ENCODE peak calls at places on chromosomes 3 and 15, in nine cellular contexts. One of them, this sample, is unnamed.

GRCh38 chr3:153373571-153373970 is 211.5 kb downstream of the RAP2B start:
- DNase-seq in brain microvascular endothelial cell: no peak
- DNase-seq in uterus: no peak
- DNase-seq in HL-60: peak; percentile 50
- DNase-seq in heart right ventricle: no peak
- DNase-seq in heart left ventricle: peak; percentile 9
- DNase-seq in psoas muscle: no peak
- DNase-seq in adrenal gland: no peak
- DNase-seq in lung: no peak
- DNase-seq in this sample: no peak

GRCh38 chr3:103446958-103447357 is 1012.1 kb downstream of the ZPLD1 start:
- DNase-seq in brain microvascular endothelial cell: no peak
- DNase-seq in uterus: no peak
- DNase-seq in HL-60: no peak
- DNase-seq in heart right ventricle: no peak
- DNase-seq in heart left ventricle: no peak
- DNase-seq in psoas muscle: no peak
- DNase-seq in adrenal gland: no peak
- DNase-seq in lung: no peak
- DNase-seq in this sample: no peak

GRCh38 chr3:36959821-36960220 is 15.0 kb upstream of the TRANK1 start:
- DNase-seq in brain microvascular endothelial cell: no peak
- DNase-seq in uterus: no peak
- DNase-seq in HL-60: no peak
- DNase-seq in heart right ventricle: no peak
- DNase-seq in heart left ventricle: no peak
- DNase-seq in psoas muscle: no peak
- DNase-seq in adrenal gland: no peak
- DNase-seq in lung: no peak
- DNase-seq in this sample: no peak

GRCh38 chr15:48090666-48091065 is 30.1 kb upstream of the SLC24A5 start:
- DNase-seq in brain microvascular endothelial cell: no peak
- DNase-seq in uterus: no peak
- DNase-seq in HL-60: no peak
- DNase-seq in heart right ventricle: no peak
- DNase-seq in heart left ventricle: no peak
- DNase-seq in psoas muscle: no peak
- DNase-seq in adrenal gland: no peak
- DNase-seq in lung: no peak
- DNase-seq in this sample: no peak

GRCh38 chr3:155179966-155180757 is 100.0 kb downstream of the MME start:
- DNase-seq in brain microvascular endothelial cell: no peak
- DNase-seq in uterus: no peak
- DNase-seq in HL-60: no peak
- DNase-seq in heart right ventricle: no peak
- DNase-seq in heart left ventricle: no peak
- DNase-seq in psoas muscle: no peak
- DNase-seq in adrenal gland: no peak
- DNase-seq in lung: no peak
- DNase-seq in this sample: no peak

GRCh38 chr3:126119008-126119675 is 35.2 kb upstream of the SLC41A3 start:
- DNase-seq in brain microvascular endothelial cell: no peak
- DNase-seq in uterus: peak; percentile 8
- DNase-seq in HL-60: no peak
- DNase-seq in heart right ventricle: no peak
- DNase-seq in heart left ventricle: no peak
- DNase-seq in psoas muscle: no peak
- DNase-seq in adrenal gland: no peak
- DNase-seq in lung: no peak
- DNase-seq in this sample: no peak

GRCh38 chr15:58441376-58442070 is 9.7 kb downstream of the LIPC start:
- DNase-seq in brain microvascular endothelial cell: peak; percentile 50
- DNase-seq in uterus: no peak
- DNase-seq in HL-60: no peak
- DNase-seq in heart right ventricle: no peak
- DNase-seq in heart left ventricle: no peak
- DNase-seq in psoas muscle: no peak
- DNase-seq in adrenal gland: no peak
- DNase-seq in lung: no peak
- DNase-seq in this sample: no peak

GRCh38 chr15:22930782-22931484 is 49.2 kb downstream of the CYFIP1 start:
- DNase-seq in brain microvascular endothelial cell: no peak
- DNase-seq in uterus: no peak
- DNase-seq in HL-60: no peak
- DNase-seq in heart right ventricle: peak; percentile 50
- DNase-seq in heart left ventricle: peak; percentile 54
- DNase-seq in psoas muscle: peak; percentile 38
- DNase-seq in adrenal gland: peak; percentile 74
- DNase-seq in lung: no peak
- DNase-seq in this sample: peak; percentile 47

GRCh38 chr15:60704717-60705116 is 225.8 kb upstream of the ICE2 start:
- DNase-seq in brain microvascular endothelial cell: no peak
- DNase-seq in uterus: no peak
- DNase-seq in HL-60: no peak
- DNase-seq in heart right ventricle: no peak
- DNase-seq in heart left ventricle: no peak
- DNase-seq in psoas muscle: no peak
- DNase-seq in adrenal gland: no peak
- DNase-seq in lung: no peak
- DNase-seq in this sample: no peak

GRCh38 chr3:18207232-18207631 is 217.9 kb downstream of the SATB1 start:
- DNase-seq in brain microvascular endothelial cell: no peak
- DNase-seq in uterus: no peak
- DNase-seq in HL-60: no peak
- DNase-seq in heart right ventricle: no peak
- DNase-seq in heart left ventricle: no peak
- DNase-seq in psoas muscle: no peak
- DNase-seq in adrenal gland: no peak
- DNase-seq in lung: no peak
- DNase-seq in this sample: no peak

DNA sequence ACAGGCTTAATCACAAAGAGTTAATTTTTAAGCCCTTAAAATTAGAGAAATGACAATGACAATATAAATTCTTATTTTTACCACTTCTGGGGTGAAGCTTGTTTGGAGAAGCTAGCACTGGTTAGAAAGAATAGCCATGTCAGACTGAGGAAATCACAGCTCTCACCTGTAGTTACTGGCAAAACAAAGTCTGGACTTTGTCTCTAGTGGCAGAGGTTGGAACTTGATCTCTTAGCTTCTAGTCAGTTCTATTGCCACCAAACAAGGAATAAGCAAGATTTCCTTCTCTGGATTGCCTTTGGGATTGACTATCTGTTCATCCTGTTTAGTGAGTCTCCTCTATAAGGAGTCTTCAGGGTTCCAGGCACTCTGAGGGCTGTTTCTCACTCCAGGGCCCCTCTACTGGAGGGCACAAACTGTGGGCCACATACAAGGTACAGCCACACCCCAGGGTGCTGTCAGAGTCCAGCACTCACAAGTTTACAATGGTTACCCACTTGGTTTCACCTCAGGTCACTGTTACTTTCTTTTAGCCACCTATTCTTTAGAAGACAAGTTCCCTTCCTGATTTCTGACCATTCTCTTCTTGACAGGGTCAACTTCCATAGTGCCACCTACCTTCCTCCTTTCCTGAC is 426.6 kb upstream of the THBS1 start:
- DNase-seq in brain microvascular endothelial cell: no peak
- DNase-seq in uterus: no peak
- DNase-seq in HL-60: no peak
- DNase-seq in heart right ventricle: no peak
- DNase-seq in heart left ventricle: no peak
- DNase-seq in psoas muscle: no peak
- DNase-seq in adrenal gland: no peak
- DNase-seq in lung: no peak
- DNase-seq in this sample: no peak
- TF ChIP-seq CTCF in brain microvascular endothelial cell: peak; percentile 29
- TF ChIP-seq CTCF in uterus: no peak
- TF ChIP-seq CTCF in HL-60: no peak
- TF ChIP-seq CTCF in heart right ventricle: no peak
- TF ChIP-seq CTCF in heart left ventricle: peak; percentile 11
- TF ChIP-seq CTCF in psoas muscle: no peak
- TF ChIP-seq CTCF in adrenal gland: no peak
- TF ChIP-seq CTCF in lung: no peak
- TF ChIP-seq CTCF in this sample: no peak

DNA sequence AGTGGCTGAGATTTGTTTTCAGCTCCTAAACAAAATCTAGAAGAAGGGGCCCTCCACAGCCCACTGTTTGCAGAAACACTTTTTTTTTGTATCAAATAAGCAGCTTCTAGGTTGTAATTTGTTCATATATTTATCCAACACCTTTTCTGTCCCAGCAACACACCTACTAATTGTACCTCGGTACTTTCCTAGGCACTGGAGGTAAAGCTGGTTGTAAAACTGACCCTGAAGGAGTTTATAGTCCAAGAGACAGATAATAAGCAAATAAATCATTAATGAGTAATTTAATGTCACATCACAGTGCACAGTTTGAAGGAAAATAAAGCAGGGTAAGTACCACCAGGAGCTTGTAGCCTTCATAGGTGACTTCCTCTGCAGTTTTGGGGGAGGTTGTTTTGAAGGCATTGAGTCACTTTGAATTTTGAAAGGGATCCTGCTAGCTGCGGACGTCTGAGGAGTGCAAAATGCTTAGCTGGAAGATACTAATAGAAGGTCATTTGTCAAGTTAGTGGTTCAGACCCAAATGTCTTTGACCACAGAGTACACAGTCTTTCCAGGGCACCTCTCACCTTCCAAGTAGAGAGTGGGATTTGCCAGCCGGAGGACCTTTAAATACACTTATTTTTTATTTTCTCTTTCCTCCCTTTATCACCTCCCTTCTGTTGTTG is 53.7 kb downstream of the CMSS1 start:
- DNase-seq in brain microvascular endothelial cell: no peak
- DNase-seq in uterus: no peak
- DNase-seq in HL-60: no peak
- DNase-seq in heart right ventricle: no peak
- DNase-seq in heart left ventricle: no peak
- DNase-seq in psoas muscle: no peak
- DNase-seq in adrenal gland: no peak
- DNase-seq in lung: no peak
- DNase-seq in this sample: no peak
- H3K27ac ChIP-seq in brain microvascular endothelial cell: no peak overlapping the region
- H3K27ac ChIP-seq in uterus: peak overlapping the region; percentile 98
- H3K27ac ChIP-seq in HL-60: no peak overlapping the region
- H3K27ac ChIP-seq in heart right ventricle: peak overlapping the region; percentile 17
- H3K27ac ChIP-seq in heart left ventricle: no peak overlapping the region
- H3K27ac ChIP-seq in psoas muscle: peak overlapping the region; percentile 73
- H3K27ac ChIP-seq in adrenal gland: peak overlapping the region; percentile 46
- H3K27ac ChIP-seq in lung: no peak overlapping the region
- H3K27ac ChIP-seq in this sample: no peak overlapping the region

DNA sequence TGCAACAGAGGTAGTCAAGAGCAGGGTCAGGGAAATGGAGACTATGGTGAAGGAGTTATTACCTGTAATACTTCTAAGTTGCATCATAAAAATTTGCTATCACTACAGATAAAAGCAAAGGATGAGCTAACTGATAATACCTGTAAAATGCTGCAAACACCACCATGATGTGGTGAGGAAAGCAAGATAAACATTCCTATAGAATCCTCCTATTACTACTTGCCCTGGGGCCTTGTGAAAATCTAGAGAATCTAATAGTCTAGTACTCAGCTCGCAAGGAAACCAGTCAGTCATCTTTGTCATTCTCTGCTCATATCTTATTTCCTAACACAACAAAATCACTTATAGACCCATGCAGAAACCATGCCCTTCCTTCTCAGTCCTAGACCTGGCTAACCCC is 899.8 kb downstream of the FHIT start:
- DNase-seq in brain microvascular endothelial cell: no peak
- DNase-seq in uterus: no peak
- DNase-seq in HL-60: no peak
- DNase-seq in heart right ventricle: no peak
- DNase-seq in heart left ventricle: no peak
- DNase-seq in psoas muscle: no peak
- DNase-seq in adrenal gland: no peak
- DNase-seq in lung: no peak
- DNase-seq in this sample: no peak
- TF ChIP-seq CTCF in brain microvascular endothelial cell: no peak
- TF ChIP-seq CTCF in uterus: no peak
- TF ChIP-seq CTCF in HL-60: no peak
- TF ChIP-seq CTCF in heart right ventricle: no peak
- TF ChIP-seq CTCF in heart left ventricle: no peak
- TF ChIP-seq CTCF in psoas muscle: no peak
- TF ChIP-seq CTCF in adrenal gland: no peak
- TF ChIP-seq CTCF in lung: no peak
- TF ChIP-seq CTCF in this sample: no peak

GRCh38 chr15:88661041-88661765 is 22.4 kb downstream of the ISG20 start:
- DNase-seq in brain microvascular endothelial cell: no peak
- DNase-seq in uterus: no peak
- DNase-seq in HL-60: no peak
- DNase-seq in heart right ventricle: no peak
- DNase-seq in heart left ventricle: no peak
- DNase-seq in psoas muscle: no peak
- DNase-seq in adrenal gland: no peak
- DNase-seq in lung: peak; percentile 18
- DNase-seq in this sample: no peak
- H3K27ac ChIP-seq in brain microvascular endothelial cell: no peak overlapping the region
- H3K27ac ChIP-seq in uterus: no peak overlapping the region
- H3K27ac ChIP-seq in HL-60: no peak overlapping the region
- H3K27ac ChIP-seq in heart right ventricle: no peak overlapping the region
- H3K27ac ChIP-seq in heart left ventricle: no peak overlapping the region
- H3K27ac ChIP-seq in psoas muscle: no peak overlapping the region
- H3K27ac ChIP-seq in adrenal gland: no peak overlapping the region
- H3K27ac ChIP-seq in lung: no peak overlapping the region
- H3K27ac ChIP-seq in this sample: no peak overlapping the region

GRCh38 chr3:159128628-159129027 is 326.8 kb downstream of the MFSD1 start:
- DNase-seq in brain microvascular endothelial cell: no peak
- DNase-seq in uterus: no peak
- DNase-seq in HL-60: peak; percentile 8
- DNase-seq in heart right ventricle: no peak
- DNase-seq in heart left ventricle: no peak
- DNase-seq in psoas muscle: no peak
- DNase-seq in adrenal gland: no peak
- DNase-seq in lung: no peak
- DNase-seq in this sample: no peak
- TF ChIP-seq CTCF in brain microvascular endothelial cell: no peak
- TF ChIP-seq CTCF in uterus: no peak
- TF ChIP-seq CTCF in HL-60: no peak
- TF ChIP-seq CTCF in heart right ventricle: no peak
- TF ChIP-seq CTCF in heart left ventricle: no peak
- TF ChIP-seq CTCF in psoas muscle: no peak
- TF ChIP-seq CTCF in adrenal gland: no peak
- TF ChIP-seq CTCF in lung: no peak
- TF ChIP-seq CTCF in this sample: no peak

This sample was measured in dorsolateral prefrontal cortex.